ENCODE peak calls at places on chromosomes 16 and 17, in eight cellular contexts. S is transverse colon, E is neural progenitor cell, B is GM12878, U is right lobe of liver, R is esophagus squamous epithelium, G is stomach, D is endodermal cell. W is an unnamed sample.

GRCh38 chr17:1038459-1039118 is 41.7 kb downstream of the TIMM22 start:
- DNase-seq in R (no peak), B (no peak), E (peak; percentile 48), D (no peak), U (no peak), S (no peak), G (no peak), W (peak; percentile 16)

GRCh38 chr16:67030221-67030962 is 1.4 kb downstream of the CBFB start:
- DNase-seq in R (no peak), G (no peak), E (no peak), U (no peak), S (no peak), B (no peak), D (no peak), W (no peak)

GRCh38 chr17:38749222-38750043 is 1.3 kb upstream of the PCGF2 start:
- DNase-seq in B (no peak), G (peak; percentile 81), U (peak; percentile 89), D (peak; percentile 96), S (peak; percentile 84), E (peak; percentile 90), R (no peak), W (peak; percentile 78)

GRCh38 chr16:79093554-79093967 is 507.0 kb downstream of the MAF start:
- DNase-seq in G (no peak), B (no peak), R (no peak), U (no peak), S (peak; percentile 29), E (no peak), D (no peak), W (peak; percentile 29)

GRCh38 chr17:3890082-3890892 is 2.6 kb downstream of the CAMKK1 start:
- DNase-seq in E (no peak), R (no peak), U (no peak), G (peak; percentile 41), S (peak; percentile 69), B (no peak), D (peak; percentile 64), W (no peak)

GRCh38 chr17:68431661-68432071 is 25.6 kb downstream of the WIPI1 start:
- DNase-seq in R (no peak), B (no peak), D (peak; percentile 81), G (no peak), S (no peak), E (peak; percentile 65), U (no peak), W (no peak)

GRCh38 chr17:57281887-57282653 is 25.7 kb downstream of the MSI2 start:
- DNase-seq in G (no peak), B (no peak), U (no peak), R (no peak), S (no peak), D (no peak), E (no peak), W (no peak)

GRCh38 chr16:67736858-67737257 is 17.7 kb upstream of the GFOD2 start:
- DNase-seq in E (no peak), D (no peak), G (peak; percentile 32), U (no peak), S (no peak), R (no peak), B (no peak), W (no peak)

GRCh38 chr16:57165923-57166322 is 19.9 kb downstream of the PSME3IP1 start:
- DNase-seq in G (no peak), D (no peak), S (no peak), B (no peak), U (no peak), E (no peak), R (no peak), W (no peak)

GRCh38 chr17:69609495-69610315 is 195.2 kb downstream of the MAP2K6 start:
- DNase-seq in U (no peak), D (peak; percentile 74), R (no peak), E (peak; percentile 27), B (no peak), S (no peak), G (no peak), W (no peak)

GRCh38 chr16:81486555-81487061 is 42.0 kb downstream of the CMIP start:
- DNase-seq in G (peak; percentile 31), R (no peak), U (peak; percentile 53), E (no peak), D (no peak), S (no peak), B (no peak), W (no peak)

GRCh38 chr17:77829871-77830799 is 128.4 kb upstream of the TNRC6C start:
- DNase-seq in U (peak; percentile 45), R (no peak), B (no peak), E (peak; percentile 72), S (no peak), G (no peak), D (peak; percentile 58), W (no peak)
- H3K4me3 ChIP-seq in U (no peak overlapping the region), R (no peak overlapping the region), B (no peak overlapping the region), E (no peak overlapping the region), S (no peak overlapping the region), G (no peak overlapping the region), D (no peak overlapping the region), W (no peak overlapping the region)

DNA sequence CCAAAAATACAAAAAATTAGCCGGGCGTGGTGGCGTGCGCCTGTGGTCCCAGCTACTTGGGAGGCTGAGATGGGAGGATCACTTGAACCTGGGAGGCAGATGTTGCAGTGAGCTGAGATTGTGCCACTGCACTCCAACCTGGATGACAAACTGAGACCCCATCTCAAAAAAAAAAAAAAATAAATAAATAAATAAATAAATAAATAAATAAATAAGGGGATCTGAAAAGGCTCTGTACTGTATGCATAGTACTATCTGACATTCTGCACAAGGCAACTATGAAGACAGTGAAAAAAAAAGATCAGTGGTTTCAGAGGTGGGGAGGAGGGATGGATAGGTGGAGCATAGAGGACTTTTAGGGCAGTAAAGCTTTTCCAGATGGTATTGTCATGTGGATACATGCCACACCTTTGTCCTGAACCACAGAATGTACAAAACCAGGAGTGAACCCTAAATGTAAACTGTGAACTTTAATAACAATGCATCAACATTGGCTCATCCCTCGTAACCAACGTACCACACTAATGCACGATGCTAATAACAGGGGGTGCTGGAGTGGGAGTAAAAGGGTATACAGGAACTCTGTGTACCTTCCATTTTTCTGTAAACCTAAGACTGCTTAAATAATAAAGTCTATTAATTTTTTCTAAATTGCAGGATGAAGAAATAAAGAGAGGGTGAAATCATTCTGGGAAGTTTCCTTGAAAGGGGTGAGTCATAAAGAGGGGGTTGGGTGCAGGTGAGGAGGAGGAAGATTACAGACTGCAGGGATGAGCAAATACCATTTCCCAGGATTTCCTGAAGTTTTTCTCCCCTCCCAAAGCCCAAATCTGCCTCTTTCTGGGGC is 155.8 kb upstream of the SDK2 start:
- DNase-seq in G (no peak), B (no peak), D (no peak), E (no peak), U (no peak), R (no peak), S (no peak), W (no peak)
- H3K4me1 ChIP-seq in G (peaks cover 13% of the 10 kb centered on the region), B (no peaks in the 10 kb centered on the region), D (peaks cover 14% of the 10 kb centered on the region), E (peaks cover 18% of the 10 kb centered on the region), U (peaks cover 33% of the 10 kb centered on the region), R (no peaks in the 10 kb centered on the region), S (no peaks in the 10 kb centered on the region), W (no peaks in the 10 kb centered on the region)

GRCh38 chr17:2357931-2358434 is 20.7 kb downstream of the SGSM2 start:
- DNase-seq in E (no peak), S (no peak), B (no peak), G (no peak), R (no peak), D (no peak), U (no peak), W (no peak)
- TF ChIP-seq CTCF in E (no peak), S (no peak), B (no peak), G (no peak), R (no peak), D (no peak), U (no peak), W (no peak)

DNA sequence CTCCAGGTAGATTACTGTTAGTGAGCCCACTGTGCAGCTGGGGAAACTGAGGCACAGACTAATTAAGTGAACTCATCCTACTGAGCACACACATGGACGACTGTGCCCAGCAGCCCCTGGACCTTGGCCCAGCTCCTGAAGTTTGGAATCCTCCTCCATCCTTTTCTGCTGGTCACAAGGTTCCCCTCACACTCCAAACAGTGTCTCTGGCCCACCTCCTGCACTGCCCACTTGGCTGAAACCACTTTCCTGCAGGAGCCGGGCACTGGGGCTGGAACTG is 3.6 kb downstream of the RHBDF2 start:
- DNase-seq in G (no peak), E (no peak), S (no peak), R (no peak), U (no peak), D (no peak), B (no peak), W (no peak)
- H3K4me3 ChIP-seq in G (no peak overlapping the region), E (no peak overlapping the region), S (peak overlapping the region; percentile 6), R (no peak overlapping the region), U (no peak overlapping the region), D (no peak overlapping the region), B (peak overlapping the region; percentile 96), W (no peak overlapping the region)

GRCh38 chr17:15168379-15168778 is 96.7 kb downstream of the PMP22 start:
- DNase-seq in S (no peak), B (no peak), U (no peak), G (no peak), R (no peak), D (no peak), E (no peak), W (no peak)

GRCh38 chr17:15171433-15172047 is 93.6 kb downstream of the PMP22 start:
- DNase-seq in U (peak; percentile 74), B (no peak), S (peak; percentile 42), D (peak; percentile 96), R (no peak), G (peak; percentile 57), E (peak; percentile 79), W (peak; percentile 85)

GRCh38 chr17:15169676-15170075 is 95.5 kb downstream of the PMP22 start:
- DNase-seq in R (no peak), D (no peak), B (no peak), S (no peak), E (no peak), U (no peak), G (no peak), W (no peak)
- H3K4me1 ChIP-seq in R (no peaks in the 10 kb centered on the region), D (no peaks in the 10 kb centered on the region), B (no peaks in the 10 kb centered on the region), S (no peaks in the 10 kb centered on the region), E (peaks cover 6% of the 10 kb centered on the region), U (no peaks in the 10 kb centered on the region), G (no peaks in the 10 kb centered on the region), W (no peaks in the 10 kb centered on the region)